ENCODE peak calls at places on chromosomes 6 and 20, in four cellular contexts. I, A, M and D are unnamed samples.
A peak's percentile ranks its signal among the peaks of the same experiment; 100 is the strongest.

GRCh38 chr6:136094812-136095211 is 155.3 kb downstream of the MTFR2 start:
- DNase-seq in M (no peak), I (no peak), A (no peak), D (no peak)

GRCh38 chr20:36919715-36920333 is 31.7 kb downstream of the SAMHD1 start:
- DNase-seq in I (peak; percentile 62), M (peak; percentile 13), A (peak; percentile 25), D (no peak)

GRCh38 chr6:113288409-113288808 is 568.7 kb upstream of the MARCKS start:
- DNase-seq in A (no peak), M (no peak), I (no peak), D (no peak)

GRCh38 chr20:23003077-23003476 is 32.0 kb upstream of the SSTR4 start:
- DNase-seq in M (no peak), I (no peak), A (no peak), D (no peak)

GRCh38 chr20:3326779-3327521 is 80.5 kb downstream of the DNAAF9 start:
- DNase-seq in I (no peak), M (no peak), A (no peak), D (no peak)

GRCh38 chr6:143097224-143097795 is 36.6 kb downstream of the AIG1 start:
- DNase-seq in M (no peak), I (no peak), A (no peak), D (no peak)

GRCh38 chr6:24356310-24357035 is 1.4 kb downstream of the DCDC2 start:
- DNase-seq in I (no peak), M (no peak), A (no peak), D (no peak)

GRCh38 chr6:1724616-1725015 is 114.9 kb downstream of the FOXC1 start:
- DNase-seq in I (no peak), A (no peak), M (no peak), D (no peak)

GRCh38 chr20:63264519-63264918 is 8.1 kb upstream of the ARFGAP1 start:
- DNase-seq in M (no peak), A (no peak), I (no peak), D (no peak)

GRCh38 chr6:153038378-153038777 is 35.9 kb upstream of the MTRF1L start:
- DNase-seq in M (no peak), A (no peak), I (no peak), D (no peak)

GRCh38 chr6:160991411-160992322 is at the start of gene MAP3K4:
- DNase-seq in A (peak; percentile 62), I (peak; percentile 93), M (no peak), D (peak; percentile 44)

GRCh38 chr6:135162678-135163439 is 18.2 kb upstream of the MYB start:
- DNase-seq in M (no peak), I (peak; percentile 72), A (no peak), D (no peak)

GRCh38 chr6:158654498-158654897 is 4.6 kb downstream of the SYTL3 start:
- DNase-seq in M (no peak), A (no peak), I (no peak), D (peak; percentile 50)

GRCh38 chr6:16413399-16413798 is 175.0 kb downstream of the GMPR start:
- DNase-seq in A (no peak), M (no peak), I (no peak), D (no peak)

GRCh38 chr6:130282234-130282995 is 59.7 kb upstream of the SAMD3 start:
- DNase-seq in I (peak; percentile 15), A (no peak), M (no peak), D (no peak)

GRCh38 chr6:18121580-18122127 is 823 bp downstream of the NHLRC1 start:
- DNase-seq in M (no peak), A (no peak), I (peak; percentile 29), D (no peak)

GRCh38 chr6:139982652-139983051 is 608.2 kb upstream of the CITED2 start:
- DNase-seq in I (no peak), M (no peak), A (no peak), D (no peak)

GRCh38 chr20:2631228-2631627 is 21.2 kb upstream of the NOP56 start:
- DNase-seq in I (no peak), A (no peak), M (no peak), D (no peak)

GRCh38 chr6:78909391-78909790 is 42.0 kb downstream of the IRAK1BP1 start:
- DNase-seq in A (no peak), M (no peak), I (no peak), D (peak; percentile 24)

GRCh38 chr6:7134999-7135735 is 27.4 kb downstream of the RREB1 start:
- DNase-seq in M (no peak), I (no peak), A (no peak), D (no peak)

GRCh38 chr20:2946988-2947961 is 74.0 kb downstream of the PTPRA start:
- DNase-seq in I (peak; percentile 72), M (no peak), A (no peak), D (peak; percentile 81)

GRCh38 chr6:58198301-58198700 is 880.9 kb downstream of the PRIM2 start:
- DNase-seq in M (no peak), A (no peak), I (no peak), D (no peak)

GRCh38 chr6:5151955-5152401 is 66.8 kb downstream of the PPP1R3G start:
- DNase-seq in I (no peak), M (no peak), A (no peak), D (no peak)

GRCh38 chr6:143647191-143647590 is 30.6 kb upstream of the PHACTR2 start:
- DNase-seq in M (no peak), I (no peak), A (no peak), D (no peak)

GRCh38 chr6:42335896-42336295 is 115.8 kb downstream of the TRERF1 start:
- DNase-seq in I (no peak), A (no peak), M (no peak), D (no peak)

GRCh38 chr20:15836634-15837033 is 736.6 kb downstream of the KIF16B start:
- DNase-seq in I (no peak), M (no peak), A (no peak), D (no peak)

GRCh38 chr20:15837563-15837962 is 735.7 kb downstream of the KIF16B start:
- DNase-seq in M (no peak), I (no peak), A (no peak), D (no peak)

GRCh38 chr20:15835811-15836210 is 737.4 kb downstream of the KIF16B start:
- DNase-seq in M (no peak), I (no peak), A (no peak), D (no peak)

GRCh38 chr20:15832512-15832911 is 740.7 kb downstream of the KIF16B start:
- DNase-seq in A (no peak), I (no peak), M (no peak), D (no peak)

DNA sequence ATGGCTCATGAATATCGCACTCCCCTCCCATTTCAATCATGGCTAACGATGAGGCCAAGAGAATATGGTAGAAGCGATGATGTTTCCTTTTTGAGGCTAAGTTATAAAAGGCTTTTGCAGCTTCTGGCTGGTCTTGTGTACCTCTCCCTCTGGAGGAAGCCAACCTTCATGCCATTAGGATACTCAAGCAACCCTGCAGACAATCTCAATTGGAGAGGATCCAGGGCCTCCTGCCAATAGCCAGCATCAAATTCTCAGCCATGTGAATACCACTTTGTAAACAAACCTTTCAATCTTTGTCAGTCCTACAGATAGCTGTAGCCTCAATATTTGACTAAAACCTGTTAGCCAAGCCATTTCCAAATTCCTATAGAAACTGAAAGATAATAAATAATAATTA is 738.4 kb downstream of the KIF16B start:
- DNase-seq in I (no peak), A (no peak), M (no peak), D (no peak)
- TF ChIP-seq SPI1 in I (no peak), A (no peak), M (no peak), D (no peak)

GRCh38 chr6:49847014-49847413 is 19.3 kb downstream of the CRISP1 start:
- DNase-seq in I (no peak), A (no peak), M (no peak), D (no peak)

GRCh38 chr6:49852975-49853374 is 13.4 kb downstream of the CRISP1 start:
- DNase-seq in M (no peak), I (peak; percentile 24), A (no peak), D (no peak)

DNA sequence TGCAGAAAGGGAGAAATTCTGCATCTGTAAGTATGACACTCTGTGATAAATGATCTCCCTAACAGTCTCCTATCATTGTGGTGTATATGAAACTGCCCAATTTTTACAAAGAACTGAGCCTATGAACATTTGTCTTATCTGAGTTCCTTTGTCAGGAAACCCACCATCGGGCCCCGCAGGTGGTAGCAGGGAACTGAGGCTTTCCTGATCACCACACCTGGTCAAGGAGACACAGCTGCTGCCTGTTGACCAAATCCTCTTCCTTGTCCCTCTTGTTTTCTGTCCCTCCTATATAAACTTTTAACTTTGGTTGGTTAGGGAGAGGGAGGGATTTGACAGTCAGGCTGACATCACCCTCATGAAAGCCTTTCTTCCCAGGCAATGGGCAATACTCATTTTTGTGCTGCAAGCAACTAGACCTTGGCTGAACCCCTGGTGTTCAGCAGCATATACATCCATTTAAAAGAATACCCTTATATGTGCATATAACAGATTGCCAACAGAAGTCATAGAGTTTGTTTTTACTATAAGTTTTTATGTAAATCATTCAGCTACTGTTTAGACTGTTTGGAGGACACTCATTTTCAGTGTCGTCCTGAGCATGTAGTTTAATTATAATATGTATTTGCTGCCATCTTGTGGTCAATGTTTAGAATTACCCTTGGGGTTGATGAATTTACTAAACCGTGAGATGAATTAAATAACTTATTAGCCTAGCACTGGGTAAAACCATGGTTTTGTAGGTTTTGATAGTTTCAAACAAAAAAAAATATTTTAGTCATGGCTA is 17.0 kb downstream of the CRISP1 start:
- DNase-seq in I (peak; percentile 66), M (no peak), A (no peak), D (no peak)
- TF ChIP-seq SPI1 in I (no peak), M (no peak), A (no peak), D (no peak)

GRCh38 chr6:27145731-27146455 is 101.6 kb upstream of the PRSS16 start:
- DNase-seq in M (peak; percentile 84), I (no peak), A (no peak), D (peak; percentile 95)
- TF ChIP-seq SPI1 in M (peak; percentile 53), I (peak; percentile 76), A (peak; percentile 63), D (peak; percentile 74)

GRCh38 chr6:56640374-56640773 is 2.3 kb downstream of the DST start:
- DNase-seq in A (no peak), I (no peak), M (no peak), D (no peak)

GRCh38 chr6:56638760-56639159 is 3.9 kb downstream of the DST start:
- DNase-seq in M (no peak), A (no peak), I (no peak), D (no peak)

GRCh38 chr6:56643379-56644089 is 845 bp upstream of the DST start:
- DNase-seq in M (no peak), I (no peak), A (no peak), D (no peak)

GRCh38 chr6:56644366-56644765 is 1.7 kb upstream of the DST start:
- DNase-seq in I (no peak), A (no peak), M (no peak), D (no peak)

DNA sequence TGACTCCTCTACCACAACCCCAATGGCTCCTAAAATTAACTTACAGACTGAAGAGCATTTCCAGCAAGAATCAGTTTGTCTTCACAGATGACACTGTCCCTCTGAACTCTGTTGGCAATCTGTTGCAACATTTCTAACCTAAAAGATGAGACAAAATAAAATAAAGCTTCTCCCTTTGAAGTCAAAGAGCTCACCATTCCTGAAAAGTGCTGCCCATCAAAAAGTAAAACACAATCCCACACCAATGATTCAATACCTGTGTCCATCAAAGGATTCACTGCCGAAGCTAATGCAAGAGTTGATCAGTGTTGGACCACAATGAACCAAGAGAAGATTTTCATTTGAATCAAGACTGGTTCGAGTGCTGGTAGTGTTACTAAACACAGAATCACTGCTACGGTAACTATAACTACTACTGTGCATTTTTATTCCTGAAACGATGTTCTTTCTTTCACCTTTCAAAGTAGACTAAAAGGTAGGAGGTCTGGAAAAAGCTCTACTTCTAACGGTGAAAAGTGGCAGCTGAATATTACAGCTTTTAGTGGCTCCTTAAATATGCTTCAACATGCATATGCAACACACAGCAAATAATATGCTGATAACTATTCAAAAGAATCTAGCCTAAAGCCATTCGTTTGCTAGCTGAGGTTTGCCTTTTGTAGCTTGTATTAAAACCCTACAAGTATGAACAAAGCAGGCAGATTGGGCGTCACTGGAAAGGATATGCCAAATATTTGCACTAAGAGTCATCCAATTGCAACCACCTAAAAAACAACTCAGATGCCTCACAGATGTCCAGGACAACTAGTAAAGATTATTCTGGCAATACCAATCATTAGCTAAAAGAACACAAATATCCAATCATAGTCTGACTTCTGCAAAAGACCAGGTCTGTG is at the start of gene DST:
- DNase-seq in I (no peak), A (no peak), M (no peak), D (no peak)
- TF ChIP-seq SPI1 in I (no peak), A (no peak), M (no peak), D (no peak)